ENCODE peak calls at places on chromosomes 6 and 20, in five cellular contexts. N, O, A, R and H are unnamed samples.
A peak's percentile ranks its signal among the peaks of the same experiment; 100 is the strongest.

GRCh38 chr20:49590163-49591017 is 22.5 kb upstream of the PTGIS start:
- DNase-seq in N (no peak), R (no peak), A (no peak), O (no peak), H (no peak)

GRCh38 chr6:131954775-131955107 is 3.6 kb upstream of the CCN2 start:
- DNase-seq in A (peak; percentile 100), O (no peak), N (peak; percentile 31), R (no peak), H (peak; percentile 80)

GRCh38 chr6:13445005-13445743 is 42.2 kb downstream of the GFOD1 start:
- DNase-seq in N (no peak), A (peak; percentile 81), O (no peak), R (no peak), H (peak; percentile 47)

GRCh38 chr6:24140572-24140971 is 14.6 kb downstream of the NRSN1 start:
- DNase-seq in R (no peak), A (no peak), O (no peak), N (no peak), H (no peak)

GRCh38 chr20:57507477-57507876 is 17.5 kb downstream of the CTCFL start:
- DNase-seq in A (peak; percentile 17), O (no peak), N (peak; percentile 44), R (no peak), H (peak; percentile 31)

GRCh38 chr20:49899551-49900383 is 15.6 kb downstream of the SPATA2 start:
- DNase-seq in A (no peak), N (no peak), O (no peak), R (no peak), H (no peak)

GRCh38 chr6:16398587-16398986 is 160.2 kb downstream of the GMPR start:
- DNase-seq in A (peak; percentile 58), N (peak; percentile 57), O (no peak), R (no peak), H (peak; percentile 29)

GRCh38 chr6:11848852-11849731 is 70.5 kb upstream of the ADTRP start:
- DNase-seq in O (no peak), R (no peak), A (peak; percentile 65), N (peak; percentile 33), H (peak; percentile 10)

GRCh38 chr20:33113387-33113908 is 34.0 kb downstream of the BPIFB4 start:
- DNase-seq in O (no peak), R (no peak), A (no peak), N (peak; percentile 17), H (no peak)

GRCh38 chr20:46220808-46221207 is 87.5 kb downstream of the CDH22 start:
- DNase-seq in N (no peak), A (no peak), R (no peak), O (no peak), H (no peak)

GRCh38 chr6:52697903-52698302 is 27.0 kb downstream of the TMEM14A start:
- DNase-seq in N (peak; percentile 12), R (no peak), A (peak; percentile 7), O (no peak), H (peak; percentile 9)

GRCh38 chr6:28347119-28347518 is 2.6 kb upstream of the ZKSCAN3 start:
- DNase-seq in N (no peak), R (no peak), O (no peak), A (no peak), H (no peak)

GRCh38 chr6:31878761-31879542 is at the start of gene SLC44A4:
- DNase-seq in O (no peak), R (no peak), N (no peak), A (no peak), H (no peak)

GRCh38 chr6:111486921-111487320 is 3.9 kb upstream of the REV3L start:
- DNase-seq in A (no peak), N (no peak), O (peak; percentile 30), R (peak; percentile 9), H (no peak)

GRCh38 chr20:2760381-2761305 is 39.8 kb downstream of the CPXM1 start:
- DNase-seq in O (no peak), A (no peak), R (no peak), N (no peak), H (no peak)

GRCh38 chr6:37624606-37625574 is 72.8 kb downstream of the MDGA1 start:
- DNase-seq in O (peak; percentile 44), R (no peak), A (no peak), N (peak; percentile 71), H (peak; percentile 17)

GRCh38 chr6:71886184-71887005 is at the start of gene RIMS1:
- DNase-seq in O (no peak), A (peak; percentile 8), N (peak; percentile 57), R (no peak), H (no peak)

GRCh38 chr6:80488190-80488589 is 381.7 kb downstream of the BCKDHB start:
- DNase-seq in R (no peak), A (no peak), O (no peak), N (no peak), H (no peak)

GRCh38 chr20:25525857-25526256 is 59.5 kb downstream of the NINL start:
- DNase-seq in A (peak; percentile 99), R (no peak), N (peak; percentile 98), O (no peak), H (peak; percentile 98)

GRCh38 chr20:23034721-23035671 is at the start of gene SSTR4:
- DNase-seq in N (no peak), A (no peak), O (no peak), R (no peak), H (no peak)
- H3K4me3 ChIP-seq in N (no peak within 1 kb of the TSS), A (no peak within 1 kb of the TSS), O (no peak within 1 kb of the TSS), R (no peak within 1 kb of the TSS), H (no peak within 1 kb of the TSS)

DNA sequence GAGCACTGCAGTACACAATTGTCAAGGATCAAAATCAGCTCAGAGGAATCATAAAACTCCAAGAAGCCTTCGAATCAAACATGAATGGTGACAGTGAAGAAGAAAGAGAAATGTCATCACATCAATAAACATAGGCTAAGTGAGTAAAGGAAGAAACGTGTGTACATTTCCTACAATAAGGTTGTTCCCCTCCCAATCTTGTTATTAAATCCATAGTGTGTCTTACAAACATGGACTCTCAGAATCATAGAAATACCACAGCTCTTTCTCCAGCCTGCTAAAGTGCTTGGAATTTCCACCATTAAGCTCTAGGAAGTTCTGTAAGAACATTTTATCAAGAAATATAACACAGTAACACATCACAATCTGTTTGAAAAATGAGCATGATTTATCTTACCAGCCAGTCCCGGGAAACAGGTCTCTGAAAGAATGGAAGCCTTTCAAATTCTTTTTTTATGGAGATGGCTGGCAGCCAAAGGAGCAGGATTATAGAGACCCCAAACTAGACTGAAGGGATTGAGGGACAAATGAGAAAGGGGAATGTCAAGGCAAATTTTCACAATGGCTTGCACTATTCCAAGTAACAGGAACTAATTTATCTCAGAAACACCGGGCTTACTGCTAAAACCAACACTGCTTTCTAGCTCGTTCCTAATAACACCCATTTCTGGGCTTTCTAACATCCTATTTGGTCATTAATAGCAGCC is 4.5 kb upstream of the TNFAIP3 start:
- DNase-seq in R (no peak), A (no peak), O (no peak), N (no peak), H (no peak)
- H3K4me3 ChIP-seq in R (no peak overlapping the region), A (no peak overlapping the region), O (no peak overlapping the region), N (no peak overlapping the region), H (no peak overlapping the region)

GRCh38 chr6:151402228-151402627 is 10.9 kb upstream of the ZBTB2 start:
- DNase-seq in R (no peak), N (no peak), O (no peak), A (no peak), H (no peak)
- H3K4me3 ChIP-seq in R (no peak overlapping the region), N (no peak overlapping the region), O (no peak overlapping the region), A (no peak overlapping the region), H (no peak overlapping the region)

GRCh38 chr20:23857954-23858565 is 21.5 kb downstream of the CST5 start:
- DNase-seq in A (no peak), N (no peak), R (no peak), O (no peak), H (no peak)
- H3K4me3 ChIP-seq in A (no peak overlapping the region), N (no peak overlapping the region), R (no peak overlapping the region), O (no peak overlapping the region), H (no peak overlapping the region)

DNA sequence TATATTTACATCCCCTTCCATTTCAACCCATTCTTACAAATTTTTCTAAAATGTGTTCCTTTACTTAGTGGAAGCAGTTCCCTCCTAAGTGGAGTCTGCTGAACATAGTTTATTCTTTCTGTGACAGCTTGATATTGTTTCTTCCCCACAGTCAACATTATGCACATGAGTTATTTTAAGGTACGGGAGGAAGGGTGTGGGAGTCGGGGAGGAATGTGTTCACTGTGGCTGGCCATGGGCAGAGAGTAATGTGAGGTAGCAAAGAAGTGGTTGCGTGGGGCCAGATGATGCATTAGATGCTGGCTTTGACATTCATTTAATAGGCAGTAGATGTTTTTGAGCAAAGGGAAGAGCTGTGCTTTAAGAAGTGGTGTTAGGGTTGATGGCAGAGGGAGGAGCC is 98.5 kb downstream of the ARMC2 start:
- DNase-seq in A (peak; percentile 53), R (no peak), N (peak; percentile 15), O (no peak), H (peak; percentile 50)
- H3K4me3 ChIP-seq in A (no peak overlapping the region), R (no peak overlapping the region), N (no peak overlapping the region), O (no peak overlapping the region), H (no peak overlapping the region)

DNA sequence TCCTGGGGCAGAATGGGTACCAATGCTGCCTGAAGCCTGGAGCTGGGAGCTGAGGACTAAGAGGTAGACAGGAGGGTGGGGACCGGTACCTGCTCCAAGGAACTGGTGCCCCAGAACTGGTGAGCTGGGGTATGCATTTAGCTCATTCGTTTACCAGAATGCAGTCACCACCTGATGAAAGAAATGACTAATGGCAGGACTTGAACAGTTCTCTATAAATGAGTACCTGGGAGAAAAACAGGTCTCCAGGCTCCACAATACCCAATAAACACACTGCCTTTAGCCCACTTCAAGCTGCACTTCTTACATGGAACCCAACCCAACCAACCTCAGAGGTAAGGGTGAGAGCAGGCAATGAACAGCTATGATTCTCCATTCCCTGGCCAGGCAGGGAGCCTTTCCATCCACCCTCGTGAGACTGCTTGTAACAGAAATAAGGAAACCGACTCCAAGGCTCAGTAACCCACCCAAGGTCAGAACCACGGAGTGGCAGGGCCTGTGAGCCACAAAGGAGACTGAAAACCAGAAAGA is 15.4 kb downstream of the FKBP1A start:
- DNase-seq in O (no peak), N (no peak), A (no peak), R (no peak), H (no peak)
- H3K4me3 ChIP-seq in O (no peak overlapping the region), N (no peak overlapping the region), A (no peak overlapping the region), R (peak overlapping the region; percentile 27), H (no peak overlapping the region)

DNA sequence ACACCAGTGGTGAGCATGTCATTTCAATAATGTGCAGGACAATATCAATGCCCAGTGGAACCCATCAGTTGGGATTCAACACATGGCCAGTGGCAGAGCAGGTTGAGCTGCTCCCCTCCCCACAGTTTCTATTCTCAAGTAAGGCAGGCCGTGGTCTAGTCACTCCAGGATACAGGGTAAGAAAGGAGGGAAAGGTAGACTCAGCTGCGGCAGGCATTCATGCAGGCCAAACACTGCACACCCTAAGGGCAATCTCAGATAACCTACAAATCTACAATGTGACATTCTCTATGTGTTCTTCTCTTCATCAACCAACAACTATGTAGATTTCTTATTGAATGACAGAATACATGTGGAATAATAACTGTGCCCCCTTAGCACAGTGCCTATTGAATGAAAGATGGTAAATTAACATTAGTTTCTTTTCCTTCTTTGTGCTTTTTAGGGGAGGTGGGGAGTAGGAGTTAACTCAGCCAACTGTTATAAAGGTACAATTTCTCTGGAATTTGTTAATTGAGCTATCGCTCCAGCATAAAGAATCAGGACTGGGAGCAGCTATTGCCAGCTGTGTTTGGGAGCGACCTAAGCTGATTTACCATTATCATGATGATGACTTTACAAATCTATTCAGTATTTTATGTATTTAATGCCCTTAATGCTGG is 89.7 kb downstream of the FAM50B start:
- DNase-seq in O (no peak), N (no peak), R (no peak), A (no peak), H (no peak)
- H3K4me3 ChIP-seq in O (no peak overlapping the region), N (no peak overlapping the region), R (no peak overlapping the region), A (no peak overlapping the region), H (no peak overlapping the region)